ENCODE peak calls at places on chromosomes 16 and 17, in eight cellular contexts. N is heart right ventricle; A is mesendoderm; O is GM23248; R is CD4-positive, alpha-beta memory T cell; I is right cardiac atrium; G is body of pancreas; P is kidney. V is an unnamed sample. For H3K4me1, the result is how much of the 10 kb centered on the place peaks cover.

GRCh38 chr17:61461967-61462733 is 9.9 kb downstream of the TBX4 start:
- DNase-seq in I (no peak), R (no peak), O (peak), P (no peak), A (no peak), N (no peak), G (no peak), V (no peak)

GRCh38 chr16:80948886-80949502 is 57.7 kb downstream of the CMC2 start:
- DNase-seq in P (no peak), O (peak), G (peak), I (peak), A (peak), N (peak), R (no peak), V (no peak)

GRCh38 chr16:71930013-71930563 is 34.8 kb downstream of the IST1 start:
- DNase-seq in O (peak), G (no peak), I (no peak), A (no peak), P (no peak), R (no peak), N (no peak), V (no peak)

GRCh38 chr17:46984341-46984740 is 5.3 kb upstream of the RPRML start:
- DNase-seq in N (no peak), P (peak), R (no peak), I (no peak), O (no peak), G (no peak), A (no peak), V (no peak)

GRCh38 chr17:80187090-80187489 is 17.3 kb downstream of the CARD14 start:
- DNase-seq in N (no peak), R (no peak), I (no peak), G (no peak), O (peak), P (no peak), A (no peak), V (no peak)

GRCh38 chr16:73125860-73126259 is 77.9 kb upstream of the ZFHX3 start:
- DNase-seq in N (no peak), O (peak), P (no peak), G (no peak), I (no peak), R (no peak), A (no peak), V (no peak)

GRCh38 chr17:29048440-29049360 is 5.8 kb downstream of the PIPOX start:
- DNase-seq in G (no peak), A (peak), P (no peak), N (no peak), O (peak), R (no peak), I (no peak), V (no peak)

GRCh38 chr17:63772801-63773271 is 561 bp downstream of the CCDC47 start:
- DNase-seq in I (no peak), A (peak), P (no peak), N (no peak), O (peak), G (no peak), R (no peak), V (no peak)

GRCh38 chr17:82929676-82930042 is 89.8 kb upstream of the ZNF750 start:
- DNase-seq in A (no peak), P (peak), N (no peak), G (no peak), I (no peak), O (no peak), R (no peak), V (peak)

GRCh38 chr17:57329380-57330214 is 73.3 kb downstream of the MSI2 start:
- DNase-seq in A (no peak), P (no peak), N (no peak), R (no peak), G (no peak), I (no peak), O (no peak), V (no peak)

GRCh38 chr17:36901506-36901905 is 35.8 kb upstream of the LHX1 start:
- DNase-seq in N (no peak), I (no peak), A (peak), O (peak), R (no peak), P (peak), G (no peak), V (no peak)

GRCh38 chr16:53960954-53961616 is 257.1 kb downstream of the FTO start:
- DNase-seq in P (no peak), G (no peak), R (no peak), I (no peak), A (no peak), O (no peak), N (no peak), V (no peak)

GRCh38 chr16:71467810-71468209 is 5.8 kb upstream of the ZNF23 start:
- DNase-seq in O (peak), P (no peak), A (peak), G (peak), R (peak), I (no peak), N (no peak), V (no peak)

GRCh38 chr17:65498831-65499230 is 62.6 kb downstream of the AXIN2 start:
- DNase-seq in A (no peak), O (no peak), R (no peak), N (no peak), G (no peak), I (no peak), P (no peak), V (no peak)

GRCh38 chr17:58253082-58253481 is 14.7 kb downstream of the LPO start:
- DNase-seq in I (no peak), A (no peak), R (no peak), O (no peak), G (no peak), P (no peak), N (no peak), V (no peak)

GRCh38 chr16:48089053-48089792 is 66.6 kb downstream of the ABCC12 start:
- DNase-seq in G (no peak), A (no peak), P (no peak), N (no peak), R (no peak), I (no peak), O (no peak), V (no peak)

GRCh38 chr17:27879987-27880608 is 13.1 kb downstream of the LYRM9 start:
- DNase-seq in O (peak), P (peak), R (peak), G (peak), A (peak), N (peak), I (peak), V (no peak)

GRCh38 chr16:88301431-88301830 is 81.3 kb upstream of the ZNF469 start:
- DNase-seq in R (no peak), I (no peak), O (no peak), P (peak), G (no peak), A (no peak), N (no peak), V (peak)

GRCh38 chr17:15510361-15510760 is 42.9 kb upstream of the CDRT4 start:
- DNase-seq in R (no peak), G (no peak), O (peak), N (no peak), A (no peak), I (no peak), P (no peak), V (no peak)

GRCh38 chr17:63413128-63413527 is 33.0 kb downstream of the CYB561 start:
- DNase-seq in O (no peak), P (no peak), N (no peak), G (no peak), A (no peak), I (no peak), R (no peak), V (no peak)

GRCh38 chr17:37826497-37827115 is 81.7 kb upstream of the HNF1B start:
- DNase-seq in O (no peak), G (no peak), P (no peak), N (peak), A (no peak), I (peak), R (no peak), V (no peak)

GRCh38 chr17:67440311-67441051 is 63.4 kb downstream of the PITPNC1 start:
- DNase-seq in O (peak), I (no peak), P (no peak), A (no peak), G (no peak), N (no peak), R (no peak), V (no peak)

GRCh38 chr16:85142129-85142513 is 29.8 kb upstream of the CIBAR2 start:
- DNase-seq in P (peak), I (no peak), O (no peak), R (no peak), N (no peak), A (no peak), G (no peak), V (no peak)

GRCh38 chr17:80832266-80832676 is 159.4 kb upstream of the CHMP6 start:
- DNase-seq in N (no peak), P (peak), I (no peak), O (peak), G (no peak), A (peak), R (peak), V (no peak)

GRCh38 chr16:47958726-47959125 is 197.1 kb downstream of the ABCC12 start:
- DNase-seq in I (no peak), O (no peak), R (no peak), P (no peak), G (no peak), N (no peak), A (no peak), V (no peak)

GRCh38 chr17:45332989-45333701 is 16.3 kb upstream of the MAP3K14 start:
- DNase-seq in I (no peak), N (no peak), G (no peak), A (peak), P (no peak), R (no peak), O (peak), V (peak)

GRCh38 chr16:70428178-70428998 is 10.5 kb downstream of the ST3GAL2 start:
- DNase-seq in R (peak), A (peak), O (peak), I (peak), N (peak), P (peak), G (peak), V (peak)

GRCh38 chr16:80277182-80277581 is 263.6 kb upstream of the DYNLRB2 start:
- DNase-seq in G (no peak), A (peak), R (no peak), I (no peak), O (no peak), N (no peak), P (no peak), V (no peak)

GRCh38 chr16:58418601-58419000 is 26.3 kb downstream of the GINS3 start:
- DNase-seq in R (no peak), O (peak), G (no peak), A (no peak), P (no peak), N (peak), I (peak), V (no peak)

GRCh38 chr17:73281926-73282325 is 20.2 kb upstream of the CPSF4L start:
- DNase-seq in R (no peak), P (no peak), I (no peak), N (no peak), O (no peak), A (no peak), G (no peak), V (no peak)

GRCh38 chr16:5450435-5451104 is 353.0 kb upstream of the EEF2KMT start:
- DNase-seq in I (no peak), O (no peak), G (no peak), P (no peak), A (peak), N (no peak), R (no peak), V (no peak)

GRCh38 chr16:21302898-21303528 is 24.9 kb upstream of the CRYM start:
- DNase-seq in N (no peak), A (peak), G (no peak), P (no peak), I (no peak), R (no peak), O (peak), V (no peak)

GRCh38 chr17:34816806-34817205 is 144.5 kb downstream of the CCT6B start:
- DNase-seq in P (no peak), N (no peak), R (no peak), O (no peak), I (no peak), A (peak), G (no peak), V (no peak)

GRCh38 chr16:85334718-85335583 is 222.7 kb upstream of the CIBAR2 start:
- DNase-seq in N (no peak), I (no peak), A (peak), R (peak), O (no peak), P (peak), G (peak), V (no peak)

GRCh38 chr16:87216824-87217205 is 100.4 kb downstream of the C16orf95 start:
- DNase-seq in P (no peak), I (no peak), A (no peak), R (no peak), O (no peak), N (no peak), G (no peak), V (no peak)
- H3K4me3 ChIP-seq in P (no peak), I (no peak), A (no peak), R (no peak), O (no peak), N (no peak), G (no peak), V (no peak)

GRCh38 chr17:2485543-2485942 is 26.1 kb downstream of the METTL16 start:
- DNase-seq in I (no peak), P (no peak), G (no peak), R (no peak), N (no peak), O (peak), A (no peak), V (no peak)
- H3K27ac ChIP-seq in I (no peak), P (no peak), G (peak), R (no peak), N (peak), O (no peak), A (no peak), V (peak)

DNA sequence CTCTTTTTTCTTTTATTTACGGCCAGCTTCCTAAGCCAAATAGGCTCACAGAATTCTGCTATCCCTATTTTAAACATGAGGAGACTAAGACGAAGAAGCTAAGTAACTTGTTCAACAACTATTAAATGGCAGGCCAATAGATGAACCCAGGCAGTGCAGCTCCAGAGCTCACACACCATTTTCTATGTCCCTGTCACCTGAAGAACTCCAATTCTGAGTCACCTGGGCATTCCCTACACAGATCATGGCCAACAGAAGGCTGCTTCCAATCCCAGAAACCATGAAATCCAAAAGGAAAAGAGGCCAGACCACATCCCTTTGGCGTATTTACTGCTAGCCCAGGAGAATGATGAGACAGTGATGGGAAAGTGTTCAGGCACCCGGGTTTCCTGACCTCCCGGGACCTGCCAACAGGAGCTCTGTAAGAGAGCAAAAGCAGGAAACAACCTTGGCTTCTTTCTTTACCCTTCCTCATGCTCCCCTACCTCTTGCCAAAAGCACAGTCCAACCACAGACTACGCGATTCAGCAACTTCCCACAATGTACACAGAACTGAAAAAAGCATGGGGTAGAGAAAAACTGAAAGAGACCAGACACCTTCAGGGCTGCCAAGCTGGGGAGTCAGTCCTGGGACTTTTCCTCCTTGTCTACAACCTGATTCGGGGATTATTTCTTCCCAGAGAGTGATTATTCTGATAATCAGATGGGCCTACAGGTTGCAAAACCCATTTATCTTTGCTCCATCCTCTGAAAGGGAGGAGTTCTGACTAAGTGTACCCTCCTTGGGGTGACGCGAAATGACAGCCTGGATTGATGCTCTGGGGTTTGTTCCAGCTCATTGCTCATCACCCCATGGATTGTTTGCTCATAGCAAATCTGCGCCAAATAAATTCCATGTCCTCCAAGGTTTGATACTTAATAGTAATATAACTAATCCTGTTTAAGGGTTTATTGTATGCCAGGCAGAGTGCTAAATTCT is 47.8 kb upstream of the HAS3 start:
- DNase-seq in I (no peak), R (no peak), P (no peak), A (no peak), O (peak), N (no peak), G (peak), V (peak)
- H3K4me1 ChIP-seq in I (under half), R (under half), P (under half), A (under half), O (under half), N (under half), G (under half), V (under half)

DNA sequence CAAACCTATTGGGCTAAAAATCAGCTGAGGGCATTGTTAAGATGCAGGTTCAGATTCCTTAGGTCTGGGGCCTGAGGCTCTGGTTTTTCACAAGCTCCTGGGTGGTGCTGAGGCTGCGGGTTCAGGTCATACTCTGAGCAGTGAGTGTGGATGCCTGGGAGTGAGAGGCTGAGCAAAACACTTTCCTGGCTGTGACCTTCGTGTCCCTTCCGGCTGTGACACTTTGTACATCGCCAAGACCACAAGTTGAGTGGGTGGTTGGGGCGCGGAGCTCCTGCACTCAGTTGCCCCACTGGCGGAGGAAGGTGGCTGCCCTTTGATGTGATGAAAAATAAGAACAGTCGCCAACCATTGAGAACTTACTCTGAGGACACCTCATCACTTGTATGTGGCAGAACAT is 24.8 kb downstream of the CCR7 start:
- DNase-seq in G (no peak), N (no peak), P (peak), I (no peak), A (peak), R (peak), O (no peak), V (no peak)
- H3K4me3 ChIP-seq in G (no peak), N (no peak), P (no peak), I (no peak), A (no peak), R (peak), O (no peak), V (no peak)

DNA sequence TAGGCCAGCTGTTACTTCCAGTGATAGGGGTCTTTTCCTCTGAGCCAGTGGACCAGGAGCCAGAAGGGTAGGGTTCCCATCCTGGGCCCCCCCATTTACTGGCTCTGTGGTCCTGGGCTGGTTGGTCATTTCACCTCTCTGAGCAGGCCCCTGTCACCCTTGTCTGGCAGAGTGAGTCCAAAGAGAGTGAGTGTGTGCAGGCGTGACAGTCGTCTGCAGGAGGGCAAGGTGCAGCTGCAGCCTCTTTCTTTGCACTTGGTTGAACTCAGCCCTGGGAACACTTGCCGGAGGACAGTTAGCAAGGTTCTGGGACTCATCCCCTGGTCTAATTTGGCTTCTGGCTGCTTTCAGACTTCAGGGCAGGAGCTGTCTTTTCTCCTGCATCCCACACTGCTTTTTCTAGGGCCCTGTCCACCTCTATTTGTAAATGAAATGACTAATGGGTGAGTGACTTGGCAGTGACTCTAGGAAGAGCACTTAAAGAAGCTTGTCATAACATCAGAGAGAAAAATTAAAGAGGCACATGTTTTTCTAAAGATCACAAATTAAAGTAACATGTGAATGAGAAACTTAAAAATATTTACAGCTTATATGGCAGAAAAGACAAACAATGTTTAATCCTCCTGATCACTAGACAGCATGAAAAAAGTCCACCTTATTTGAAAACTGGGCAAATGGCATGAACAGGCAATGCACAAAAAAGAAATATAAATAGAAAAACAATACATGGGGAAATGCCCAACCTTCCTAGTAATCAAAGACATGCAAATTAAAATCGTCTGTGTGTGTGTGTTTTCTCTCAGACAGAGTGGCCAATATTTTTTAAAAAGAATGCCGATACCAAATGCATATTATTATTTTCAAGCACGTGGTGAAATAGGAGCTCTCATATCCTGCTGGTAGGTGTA is 137.5 kb downstream of the NTN1 start:
- DNase-seq in P (no peak), I (no peak), O (peak), A (no peak), G (no peak), N (no peak), R (no peak), V (no peak)
- H3K27ac ChIP-seq in P (no peak), I (no peak), O (no peak), A (no peak), G (no peak), N (no peak), R (no peak), V (no peak)

DNA sequence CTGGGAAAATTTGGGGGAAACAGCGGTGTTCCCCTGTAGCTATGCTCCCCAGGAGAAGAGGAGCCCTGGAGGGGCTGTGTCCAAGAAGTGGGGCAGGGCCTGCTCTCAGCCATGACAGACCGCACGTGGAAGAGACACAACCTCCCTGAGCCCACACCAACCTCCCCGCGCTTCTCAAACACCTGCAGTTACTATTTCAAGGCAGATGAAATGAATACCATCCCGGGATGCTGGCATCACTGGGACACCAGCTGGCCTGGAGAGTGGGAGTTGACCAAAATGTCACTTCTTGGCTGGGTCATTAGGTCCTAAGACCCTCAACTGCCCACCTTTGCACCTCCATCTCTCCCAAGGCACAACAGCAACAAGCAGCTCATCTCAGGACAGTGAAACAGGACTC is 32.0 kb downstream of the SPHK1 start:
- DNase-seq in G (no peak), N (no peak), I (no peak), O (no peak), A (no peak), P (no peak), R (no peak), V (no peak)
- H3K4me1 ChIP-seq in G (under half), N (under half), I (under half), O (under half), A (under half), P (under half), R (under half), V (under half)

GRCh38 chr16:83802135-83802534 is 5.6 kb upstream of the HSBP1 start:
- DNase-seq in G (no peak), I (no peak), N (no peak), A (peak), O (peak), P (no peak), R (no peak), V (no peak)
- H3K4me3 ChIP-seq in G (no peak), I (peak), N (peak), A (no peak), O (peak), P (peak), R (no peak), V (peak)

DNA sequence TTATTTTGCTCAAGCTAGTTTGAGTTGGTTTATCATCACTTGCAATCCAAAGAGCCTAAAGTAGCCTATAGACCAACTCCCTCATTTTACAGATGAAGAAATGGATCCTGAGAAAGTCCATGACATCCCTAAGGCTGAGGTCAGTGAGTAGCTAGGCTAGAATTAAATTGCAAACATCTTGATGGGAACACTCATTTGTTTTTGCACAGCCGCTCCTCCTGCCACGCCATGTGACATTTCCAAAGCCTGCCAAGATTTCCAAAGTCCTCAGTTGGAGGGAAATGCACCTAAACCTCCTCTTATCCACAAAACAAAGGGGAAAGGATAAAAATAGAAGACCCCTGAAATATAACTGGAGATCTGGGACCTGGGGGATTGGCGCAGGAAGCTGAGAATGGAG is 15.0 kb downstream of the TMEM92 start:
- DNase-seq in R (no peak), G (no peak), A (no peak), N (no peak), I (no peak), P (peak), O (peak), V (no peak)
- H3K27ac ChIP-seq in R (no peak), G (no peak), A (no peak), N (peak), I (peak), P (no peak), O (peak), V (peak)